ENCODE peak calls at places on chromosomes 3 and 15, in nine cellular contexts. W, K, U, P, Q, R, Y, J and G are unnamed samples.

GRCh38 chr3:114706591-114707224 is 412.9 kb downstream of the TIGIT start:
- DNase-seq in W (peak; percentile 21), K (no peak), U (peak; percentile 56), P (no peak), Q (peak; percentile 78), R (no peak), Y (no peak), J (no peak), G (no peak)

GRCh38 chr3:71512000-71512399 is 71.5 kb downstream of the FOXP1 start:
- DNase-seq in W (no peak), K (no peak), U (no peak), P (no peak), Q (no peak), R (peak; percentile 56), Y (no peak), J (no peak), G (no peak)

GRCh38 chr3:57559526-57559925 is 3.5 kb downstream of the PDE12 start:
- DNase-seq in W (no peak), K (no peak), U (peak; percentile 63), P (no peak), Q (peak; percentile 41), R (no peak), Y (no peak), J (no peak), G (no peak)

GRCh38 chr15:59885832-59886231 is 118.3 kb upstream of the FOXB1 start:
- DNase-seq in W (no peak), K (no peak), U (peak; percentile 42), P (no peak), Q (peak; percentile 36), R (no peak), Y (peak; percentile 72), J (no peak), G (no peak)

GRCh38 chr3:37198996-37199395 is 24.6 kb upstream of the LRRFIP2 start:
- DNase-seq in W (no peak), K (no peak), U (peak; percentile 57), P (no peak), Q (peak; percentile 80), R (no peak), Y (no peak), J (no peak), G (no peak)

GRCh38 chr3:46667657-46668056 is 25.8 kb downstream of the ALS2CL start:
- DNase-seq in W (no peak), K (peak; percentile 59), U (no peak), P (peak; percentile 67), Q (no peak), R (no peak), Y (peak; percentile 84), J (peak; percentile 1), G (no peak)

GRCh38 chr3:51706788-51707731 is at the start of gene GRM2:
- DNase-seq in W (peak; percentile 38), K (peak; percentile 92), U (peak; percentile 76), P (peak; percentile 87), Q (peak; percentile 77), R (no peak), Y (no peak), J (no peak), G (no peak)

GRCh38 chr15:82568986-82569385 is 28.7 kb upstream of the RPS17 start:
- DNase-seq in W (no peak), K (no peak), U (no peak), P (no peak), Q (no peak), R (no peak), Y (no peak), J (no peak), G (no peak)

GRCh38 chr3:105837143-105837740 is 31.6 kb downstream of the CBLB start:
- DNase-seq in W (no peak), K (no peak), U (no peak), P (no peak), Q (no peak), R (no peak), Y (no peak), J (no peak), G (no peak)

GRCh38 chr15:68725736-68726135 is 95.0 kb downstream of the ANP32A start:
- DNase-seq in W (no peak), K (no peak), U (peak; percentile 10), P (peak; percentile 82), Q (no peak), R (no peak), Y (no peak), J (no peak), G (no peak)

GRCh38 chr3:13623101-13623654 is 74.3 kb downstream of the FBLN2 start:
- DNase-seq in W (no peak), K (no peak), U (no peak), P (no peak), Q (peak; percentile 35), R (no peak), Y (no peak), J (no peak), G (no peak)

GRCh38 chr3:125331243-125331642 is 43.9 kb downstream of the ZNF148 start:
- DNase-seq in W (no peak), K (no peak), U (no peak), P (no peak), Q (peak; percentile 51), R (no peak), Y (no peak), J (no peak), G (no peak)

GRCh38 chr3:139893264-139893962 is 41.6 kb upstream of the CLSTN2 start:
- DNase-seq in W (no peak), K (no peak), U (no peak), P (no peak), Q (no peak), R (no peak), Y (no peak), J (no peak), G (no peak)

GRCh38 chr3:50170689-50171088 is 15.6 kb downstream of the SEMA3F start:
- DNase-seq in W (peak; percentile 26), K (peak; percentile 87), U (peak; percentile 88), P (peak; percentile 89), Q (peak; percentile 61), R (no peak), Y (no peak), J (no peak), G (no peak)

GRCh38 chr3:48543271-48543866 is 13.2 kb downstream of the PFKFB4 start:
- DNase-seq in W (no peak), K (no peak), U (no peak), P (no peak), Q (no peak), R (peak; percentile 82), Y (no peak), J (no peak), G (no peak)

GRCh38 chr3:156728267-156728985 is 54.0 kb downstream of the TIPARP start:
- DNase-seq in W (no peak), K (no peak), U (peak; percentile 24), P (no peak), Q (no peak), R (no peak), Y (no peak), J (no peak), G (no peak)

GRCh38 chr3:81723732-81724313 is 37.6 kb downstream of the GBE1 start:
- DNase-seq in W (no peak), K (no peak), U (peak; percentile 47), P (no peak), Q (peak; percentile 63), R (no peak), Y (no peak), J (no peak), G (no peak)

GRCh38 chr3:14274537-14274936 is 95.9 kb downstream of the LSM3 start:
- DNase-seq in W (no peak), K (no peak), U (no peak), P (peak; percentile 44), Q (no peak), R (no peak), Y (no peak), J (no peak), G (no peak)

GRCh38 chr15:48781481-48782081 is 29.3 kb downstream of the CEP152 start:
- DNase-seq in W (no peak), K (no peak), U (no peak), P (no peak), Q (no peak), R (no peak), Y (no peak), J (no peak), G (no peak)

GRCh38 chr3:63328386-63328785 is 50.3 kb downstream of the SYNPR start:
- DNase-seq in W (no peak), K (no peak), U (peak; percentile 3), P (no peak), Q (peak; percentile 47), R (no peak), Y (no peak), J (no peak), G (no peak)

GRCh38 chr3:50491023-50491422 is 12.4 kb downstream of the CACNA2D2 start:
- DNase-seq in W (no peak), K (no peak), U (no peak), P (no peak), Q (no peak), R (no peak), Y (no peak), J (no peak), G (no peak)

GRCh38 chr3:167350245-167350862 is 29.7 kb downstream of the ZBBX start:
- DNase-seq in W (no peak), K (no peak), U (no peak), P (no peak), Q (peak; percentile 8), R (peak; percentile 61), Y (no peak), J (no peak), G (no peak)

GRCh38 chr3:176375519-176375918 is 821.8 kb downstream of the TBL1XR1 start:
- DNase-seq in W (no peak), K (no peak), U (peak; percentile 3), P (no peak), Q (peak; percentile 1), R (no peak), Y (no peak), J (no peak), G (no peak)

GRCh38 chr3:64417816-64418215 is 192.6 kb upstream of the PRICKLE2 start:
- DNase-seq in W (no peak), K (no peak), U (peak; percentile 40), P (no peak), Q (peak; percentile 55), R (no peak), Y (no peak), J (no peak), G (no peak)

GRCh38 chr3:48507256-48508061 is 3.5 kb upstream of the SHISA5 start:
- DNase-seq in W (no peak), K (peak; percentile 83), U (peak; percentile 76), P (no peak), Q (peak; percentile 75), R (peak; percentile 78), Y (no peak), J (peak; percentile 70), G (peak; percentile 62)

GRCh38 chr3:123067689-123068226 is 933 bp downstream of the PDIA5 start:
- DNase-seq in W (no peak), K (no peak), U (no peak), P (no peak), Q (no peak), R (peak; percentile 53), Y (peak; percentile 79), J (no peak), G (no peak)

GRCh38 chr3:32959370-32959769 is 7.9 kb downstream of the CCR4 start:
- DNase-seq in W (no peak), K (no peak), U (no peak), P (no peak), Q (no peak), R (no peak), Y (peak; percentile 34), J (no peak), G (no peak)

GRCh38 chr3:56928379-56929068 is 126.8 kb upstream of the ARHGEF3 start:
- DNase-seq in W (no peak), K (no peak), U (peak; percentile 20), P (no peak), Q (peak; percentile 43), R (peak; percentile 67), Y (no peak), J (no peak), G (no peak)

GRCh38 chr15:72964135-72964534 is 88.1 kb upstream of the NEO1 start:
- DNase-seq in W (no peak), K (no peak), U (no peak), P (no peak), Q (no peak), R (no peak), Y (no peak), J (no peak), G (no peak)